ENCODE peak calls at places on chromosomes 12 and 14, in five cellular contexts. W is HCT116, E is HepG2, G is K562, K is SK-N-SH. O is an unnamed sample.
A peak's percentile ranks its signal among the peaks of the same experiment; 100 is the strongest.

GRCh38 chr14:33704486-33704885 is 246.4 kb downstream of the EGLN3 start:
- DNase-seq in W (no peak), E (no peak), G (no peak), K (no peak), O (no peak)

GRCh38 chr14:54343276-54344121 is 53.3 kb upstream of the CDKN3 start:
- DNase-seq in W (no peak), E (peak; percentile 34), G (no peak), K (peak; percentile 48), O (no peak)

GRCh38 chr12:99984271-99985128 is at the start of gene ANKS1B:
- DNase-seq in W (no peak), E (no peak), G (peak; percentile 74), K (peak; percentile 89), O (no peak)

GRCh38 chr14:73727181-73727580 is 13.0 kb upstream of the PNMA1 start:
- DNase-seq in W (no peak), E (no peak), G (no peak), K (no peak), O (no peak)

GRCh38 chr12:50203691-50204090 is 36.5 kb upstream of the CERS5 start:
- DNase-seq in W (no peak), E (no peak), G (no peak), K (no peak), O (no peak)

GRCh38 chr14:77099425-77100167 is 1.5 kb downstream of the CIPC start:
- DNase-seq in W (no peak), E (no peak), G (no peak), K (no peak), O (no peak)

GRCh38 chr12:124259168-124260066 is 35.5 kb upstream of the RFLNA start:
- DNase-seq in W (no peak), E (no peak), G (peak; percentile 63), K (peak; percentile 61), O (no peak)

GRCh38 chr14:74732387-74732786 is 19.4 kb downstream of the FCF1 start:
- DNase-seq in W (no peak), E (no peak), G (no peak), K (no peak), O (no peak)

GRCh38 chr14:95549656-95550585 is 15.1 kb downstream of the GLRX5 start:
- DNase-seq in W (no peak), E (peak; percentile 83), G (no peak), K (no peak), O (no peak)

GRCh38 chr14:50397461-50398196 is 948 bp upstream of the CDKL1 start:
- DNase-seq in W (no peak), E (peak; percentile 24), G (no peak), K (peak; percentile 41), O (no peak)

GRCh38 chr12:18750087-18750486 is 12.2 kb downstream of the CAPZA3 start:
- DNase-seq in W (no peak), E (no peak), G (no peak), K (no peak), O (no peak)

GRCh38 chr12:93908846-93909592 is 231.8 kb downstream of the CRADD start:
- DNase-seq in W (no peak), E (no peak), G (no peak), K (no peak), O (no peak)

GRCh38 chr12:13164859-13165577 is 31.5 kb upstream of the EMP1 start:
- DNase-seq in W (no peak), E (no peak), G (no peak), K (no peak), O (no peak)

GRCh38 chr14:100271247-100271939 is 32.4 kb downstream of the YY1 start:
- DNase-seq in W (no peak), E (peak; percentile 66), G (no peak), K (no peak), O (no peak)

GRCh38 chr12:106039242-106039641 is 99.5 kb downstream of the NUAK1 start:
- DNase-seq in W (no peak), E (no peak), G (no peak), K (no peak), O (no peak)

GRCh38 chr12:79535751-79536150 is 155.0 kb downstream of the PAWR start:
- DNase-seq in W (no peak), E (no peak), G (no peak), K (no peak), O (no peak)
- TF ChIP-seq ZBTB33 in W (no peak), E (no peak), G (no peak), K (no peak), O (no peak)

GRCh38 chr12:26647091-26647490 is 185.9 kb downstream of the ITPR2 start:
- DNase-seq in W (no peak), E (no peak), G (no peak), K (no peak), O (no peak)

GRCh38 chr12:26646571-26646970 is 186.4 kb downstream of the ITPR2 start:
- DNase-seq in W (no peak), E (no peak), G (no peak), K (no peak), O (no peak)

GRCh38 chr12:26648999-26649398 is 184.0 kb downstream of the ITPR2 start:
- DNase-seq in W (no peak), E (no peak), G (no peak), K (no peak), O (no peak)

GRCh38 chr12:26648066-26648465 is 184.9 kb downstream of the ITPR2 start:
- DNase-seq in W (no peak), E (no peak), G (no peak), K (no peak), O (no peak)

GRCh38 chr12:26648584-26648983 is 184.4 kb downstream of the ITPR2 start:
- DNase-seq in W (no peak), E (no peak), G (no peak), K (no peak), O (no peak)
- TF ChIP-seq ZBTB33 in W (no peak), E (no peak), G (no peak), K (peak; percentile 27), O (no peak)

DNA sequence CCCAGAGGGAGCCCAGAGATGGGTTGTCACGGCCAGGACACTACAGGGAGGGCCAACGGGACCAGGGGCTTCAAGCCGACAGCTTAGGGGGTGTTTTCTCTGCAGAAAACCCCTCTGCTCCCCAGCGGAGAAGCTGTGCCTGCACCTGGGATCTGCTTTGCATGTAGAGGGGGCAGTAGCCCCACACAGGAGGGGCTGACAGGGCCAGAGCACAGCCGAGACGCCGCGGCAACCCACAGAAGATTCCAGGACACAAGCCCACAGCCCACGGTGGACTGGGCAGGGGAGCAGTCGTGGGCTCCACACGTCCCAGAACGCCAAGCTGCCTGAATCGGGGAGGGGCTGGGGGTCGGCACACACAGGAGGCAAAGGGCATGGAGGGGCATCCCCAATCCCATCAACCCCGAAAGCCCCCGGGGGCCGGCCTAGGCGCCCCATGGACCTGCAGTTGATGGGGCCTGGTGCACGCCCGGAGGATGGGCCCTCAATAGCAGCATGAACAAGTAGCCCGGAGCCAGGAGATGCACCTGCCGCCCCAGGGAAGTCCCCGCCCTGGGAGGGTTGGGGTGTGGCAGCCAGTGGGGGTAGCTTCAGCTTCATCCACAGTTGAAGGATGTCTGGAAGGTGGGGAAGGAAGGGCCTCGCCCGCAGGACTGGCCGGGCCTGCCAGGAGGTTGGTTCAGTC is 30.5 kb upstream of the TMEM179 start:
- DNase-seq in W (no peak), E (no peak), G (no peak), K (peak; percentile 32), O (no peak)
- TF ChIP-seq ZBTB33 in W (no peak), E (no peak), G (no peak), K (no peak), O (no peak)

DNA sequence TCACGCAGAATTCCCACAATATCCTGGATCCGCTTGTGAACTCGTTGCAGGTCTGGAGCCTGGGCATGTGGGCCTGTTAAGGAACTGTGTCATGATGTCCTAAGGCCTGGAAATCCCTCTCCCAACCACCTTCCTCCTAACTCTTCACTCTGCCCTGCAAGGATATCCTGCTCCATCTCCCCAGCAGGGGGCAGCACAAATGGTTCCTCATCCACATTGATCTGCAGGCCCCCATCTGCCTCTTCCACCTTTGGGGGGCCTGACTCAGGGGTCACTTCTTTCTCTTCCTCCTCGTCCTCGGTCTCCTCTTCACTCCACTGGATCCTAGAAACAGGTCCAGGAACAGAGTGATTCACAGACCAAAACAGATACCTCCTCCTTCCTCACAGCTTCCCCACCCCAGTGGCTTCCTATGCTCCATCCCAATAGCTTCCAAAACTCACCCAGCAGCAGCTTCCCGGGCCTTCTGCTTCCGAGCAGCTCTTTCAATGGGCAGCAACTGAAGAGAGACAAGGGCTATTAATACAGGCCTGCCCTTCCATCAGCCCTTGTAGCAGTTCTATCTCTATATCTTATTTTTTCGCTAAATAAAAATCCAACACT is 4.5 kb downstream of the NOP2 start:
- DNase-seq in W (no peak), E (peak; percentile 54), G (peak; percentile 45), K (peak; percentile 73), O (no peak)
- TF ChIP-seq ZBTB33 in W (no peak), E (no peak), G (no peak), K (no peak), O (no peak)

DNA sequence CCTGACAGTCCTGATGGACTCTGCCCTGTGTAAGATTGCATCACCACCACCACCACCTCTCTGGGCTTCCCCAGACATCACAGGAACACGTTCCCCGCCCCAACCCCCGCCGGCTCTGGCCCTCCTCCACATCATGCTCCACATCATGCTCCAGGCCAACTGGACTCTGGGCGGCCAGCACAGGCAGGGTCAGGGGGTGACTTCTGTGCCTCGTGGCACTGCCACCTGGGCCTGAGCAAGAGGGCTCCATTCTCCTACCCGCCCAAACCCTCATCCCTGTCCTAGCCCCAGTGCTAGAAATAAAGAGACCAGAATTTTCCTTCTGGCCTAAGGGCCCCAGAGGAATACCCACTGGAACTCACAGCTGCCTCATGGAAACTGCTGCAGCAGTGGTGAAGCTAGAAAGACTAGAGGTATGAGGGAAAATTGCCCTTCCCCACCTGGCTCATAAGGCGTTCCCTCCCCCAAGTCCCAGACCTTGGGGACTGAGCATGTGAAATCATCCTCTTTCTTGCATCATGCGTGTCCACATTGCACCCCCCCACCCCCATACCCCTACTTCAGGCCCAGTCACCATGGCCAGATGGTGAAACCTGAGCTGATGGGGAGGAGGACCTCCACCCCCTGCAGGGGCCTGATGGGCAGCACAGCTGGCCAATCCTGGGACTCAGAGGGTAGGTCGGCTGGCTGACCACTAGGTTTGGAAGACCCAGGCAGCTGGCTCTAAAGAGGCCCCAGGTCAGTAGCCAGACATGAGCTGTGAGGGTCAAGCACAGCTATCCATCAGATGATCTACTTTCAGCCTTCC is at the start of gene INHBE:
- DNase-seq in W (no peak), E (peak; percentile 92), G (peak; percentile 76), K (no peak), O (no peak)
- TF ChIP-seq ZBTB33 in W (no peak), E (no peak), G (no peak), K (no peak), O (no peak)